ENCODE peak calls at places on chromosomes 12 and 14, in six cellular contexts. One of them, this sample, is unnamed.

GRCh38 chr14:71856199-71856919 is 75.9 kb upstream of the RGS6 start:
- DNase-seq in cardiac muscle cell: no peak
- DNase-seq in OCI-LY7: peak
- DNase-seq in pancreas: no peak
- DNase-seq in endodermal cell: no peak
- DNase-seq in GM12865: peak
- DNase-seq in this sample: peak

GRCh38 chr14:30131698-30132097 is 204.1 kb upstream of the PRKD1 start:
- DNase-seq in cardiac muscle cell: no peak
- DNase-seq in OCI-LY7: no peak
- DNase-seq in pancreas: no peak
- DNase-seq in endodermal cell: peak
- DNase-seq in GM12865: no peak
- DNase-seq in this sample: no peak

GRCh38 chr12:120267736-120268135 is 2.2 kb upstream of the PXN start:
- DNase-seq in cardiac muscle cell: no peak
- DNase-seq in OCI-LY7: no peak
- DNase-seq in pancreas: no peak
- DNase-seq in endodermal cell: no peak
- DNase-seq in GM12865: no peak
- DNase-seq in this sample: no peak

GRCh38 chr14:74400328-74400727 is 25.7 kb downstream of the SYNDIG1L start:
- DNase-seq in cardiac muscle cell: peak
- DNase-seq in OCI-LY7: peak
- DNase-seq in pancreas: no peak
- DNase-seq in endodermal cell: peak
- DNase-seq in GM12865: no peak
- DNase-seq in this sample: no peak

GRCh38 chr12:113056631-113057488 is at the start of gene DTX1:
- DNase-seq in cardiac muscle cell: peak
- DNase-seq in OCI-LY7: peak
- DNase-seq in pancreas: peak
- DNase-seq in endodermal cell: no peak
- DNase-seq in GM12865: no peak
- DNase-seq in this sample: peak

GRCh38 chr14:93078830-93079229 is 36.9 kb downstream of the ITPK1 start:
- DNase-seq in cardiac muscle cell: peak
- DNase-seq in OCI-LY7: no peak
- DNase-seq in pancreas: peak
- DNase-seq in endodermal cell: no peak
- DNase-seq in GM12865: no peak
- DNase-seq in this sample: no peak

GRCh38 chr12:111068281-111068680 is 147.9 kb upstream of the MYL2 start:
- DNase-seq in cardiac muscle cell: no peak
- DNase-seq in OCI-LY7: no peak
- DNase-seq in pancreas: no peak
- DNase-seq in endodermal cell: no peak
- DNase-seq in GM12865: no peak
- DNase-seq in this sample: peak

GRCh38 chr12:55720071-55720564 is at the start of gene RDH5:
- DNase-seq in cardiac muscle cell: peak
- DNase-seq in OCI-LY7: no peak
- DNase-seq in pancreas: no peak
- DNase-seq in endodermal cell: no peak
- DNase-seq in GM12865: no peak
- DNase-seq in this sample: no peak

GRCh38 chr14:94307410-94307992 is 14.4 kb upstream of the SERPINA10 start:
- DNase-seq in cardiac muscle cell: no peak
- DNase-seq in OCI-LY7: no peak
- DNase-seq in pancreas: no peak
- DNase-seq in endodermal cell: no peak
- DNase-seq in GM12865: peak
- DNase-seq in this sample: no peak

GRCh38 chr14:67547224-67547780 is 14.2 kb downstream of the PLEKHH1 start:
- DNase-seq in cardiac muscle cell: no peak
- DNase-seq in OCI-LY7: no peak
- DNase-seq in pancreas: no peak
- DNase-seq in endodermal cell: no peak
- DNase-seq in GM12865: no peak
- DNase-seq in this sample: no peak

GRCh38 chr12:116577149-116577548 is 18.0 kb downstream of the MAP1LC3B2 start:
- DNase-seq in cardiac muscle cell: peak
- DNase-seq in OCI-LY7: no peak
- DNase-seq in pancreas: no peak
- DNase-seq in endodermal cell: no peak
- DNase-seq in GM12865: no peak
- DNase-seq in this sample: no peak

GRCh38 chr14:81455344-81455743 is 55.2 kb upstream of the STON2 start:
- DNase-seq in cardiac muscle cell: no peak
- DNase-seq in OCI-LY7: no peak
- DNase-seq in pancreas: no peak
- DNase-seq in endodermal cell: no peak
- DNase-seq in GM12865: no peak
- DNase-seq in this sample: no peak

GRCh38 chr12:25495336-25496097 is 57.6 kb downstream of the LMNTD1 start:
- DNase-seq in cardiac muscle cell: peak
- DNase-seq in OCI-LY7: no peak
- DNase-seq in pancreas: no peak
- DNase-seq in endodermal cell: peak
- DNase-seq in GM12865: no peak
- DNase-seq in this sample: no peak

GRCh38 chr14:30600907-30601578 is 21.1 kb upstream of the SCFD1 start:
- DNase-seq in cardiac muscle cell: no peak
- DNase-seq in OCI-LY7: no peak
- DNase-seq in pancreas: no peak
- DNase-seq in endodermal cell: no peak
- DNase-seq in GM12865: no peak
- DNase-seq in this sample: no peak

GRCh38 chr12:116924558-116925453 is 14.1 kb downstream of the FBXW8 start:
- DNase-seq in cardiac muscle cell: peak
- DNase-seq in OCI-LY7: peak
- DNase-seq in pancreas: no peak
- DNase-seq in endodermal cell: peak
- DNase-seq in GM12865: peak
- DNase-seq in this sample: peak

GRCh38 chr12:12715128-12715458 is 2.1 kb upstream of the CDKN1B start:
- DNase-seq in cardiac muscle cell: no peak
- DNase-seq in OCI-LY7: no peak
- DNase-seq in pancreas: no peak
- DNase-seq in endodermal cell: no peak
- DNase-seq in GM12865: no peak
- DNase-seq in this sample: no peak

GRCh38 chr12:12713932-12714275 is 3.3 kb upstream of the CDKN1B start:
- DNase-seq in cardiac muscle cell: no peak
- DNase-seq in OCI-LY7: no peak
- DNase-seq in pancreas: no peak
- DNase-seq in endodermal cell: no peak
- DNase-seq in GM12865: no peak
- DNase-seq in this sample: no peak

GRCh38 chr12:12716151-12716844 is 870 bp upstream of the CDKN1B start:
- DNase-seq in cardiac muscle cell: peak
- DNase-seq in OCI-LY7: no peak
- DNase-seq in pancreas: no peak
- DNase-seq in endodermal cell: peak
- DNase-seq in GM12865: no peak
- DNase-seq in this sample: no peak

GRCh38 chr12:12715459-12716150 is 1.6 kb upstream of the CDKN1B start:
- DNase-seq in cardiac muscle cell: no peak
- DNase-seq in OCI-LY7: peak
- DNase-seq in pancreas: no peak
- DNase-seq in endodermal cell: peak
- DNase-seq in GM12865: peak
- DNase-seq in this sample: peak

GRCh38 chr12:12714276-12715001 is 2.7 kb upstream of the CDKN1B start:
- DNase-seq in cardiac muscle cell: no peak
- DNase-seq in OCI-LY7: peak
- DNase-seq in pancreas: no peak
- DNase-seq in endodermal cell: peak
- DNase-seq in GM12865: peak
- DNase-seq in this sample: peak
- TF ChIP-seq CTCF in cardiac muscle cell: peak
- TF ChIP-seq CTCF in OCI-LY7: peak
- TF ChIP-seq CTCF in pancreas: no peak
- TF ChIP-seq CTCF in endodermal cell: peak
- TF ChIP-seq CTCF in GM12865: peak
- TF ChIP-seq CTCF in this sample: peak

GRCh38 chr12:64976131-64976530 is 145.0 kb downstream of the WIF1 start:
- DNase-seq in cardiac muscle cell: no peak
- DNase-seq in OCI-LY7: no peak
- DNase-seq in pancreas: no peak
- DNase-seq in endodermal cell: no peak
- DNase-seq in GM12865: peak
- DNase-seq in this sample: no peak
- TF ChIP-seq CTCF in cardiac muscle cell: no peak
- TF ChIP-seq CTCF in OCI-LY7: no peak
- TF ChIP-seq CTCF in pancreas: no peak
- TF ChIP-seq CTCF in endodermal cell: no peak
- TF ChIP-seq CTCF in GM12865: no peak
- TF ChIP-seq CTCF in this sample: no peak

DNA sequence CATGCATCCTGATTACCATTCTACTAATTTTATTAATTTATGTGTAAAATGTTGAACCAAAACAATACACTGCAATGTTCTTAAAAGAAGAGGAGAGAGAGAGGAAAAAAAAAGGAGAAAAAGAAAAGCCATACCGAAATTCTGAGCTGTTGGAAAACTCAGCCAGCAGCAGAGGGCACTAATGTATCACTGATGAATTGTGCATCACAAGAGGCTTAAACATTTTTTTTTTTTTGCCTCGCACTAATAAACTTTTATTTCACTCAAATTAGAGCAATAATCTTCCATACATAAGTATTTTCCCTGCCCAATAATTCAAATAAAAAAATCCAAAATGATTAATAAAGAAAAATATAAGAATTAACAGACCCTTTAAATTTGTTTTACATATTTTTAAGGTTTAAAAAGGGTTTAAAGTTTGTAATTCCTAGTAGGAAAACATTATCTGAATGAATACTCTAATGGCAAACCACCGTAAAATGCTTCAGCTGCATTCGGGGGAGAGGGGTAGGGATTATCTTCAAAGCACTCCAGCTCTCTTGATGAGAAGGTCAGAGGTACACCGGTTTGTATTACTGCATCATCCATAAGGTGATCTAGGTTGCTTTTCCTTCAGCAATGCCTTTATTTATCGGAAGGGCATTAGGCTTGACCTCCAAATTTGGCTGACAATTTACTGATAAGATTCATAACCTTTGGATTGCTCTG is 41.9 kb downstream of the ATP23 start:
- DNase-seq in cardiac muscle cell: peak
- DNase-seq in OCI-LY7: peak
- DNase-seq in pancreas: no peak
- DNase-seq in endodermal cell: peak
- DNase-seq in GM12865: peak
- DNase-seq in this sample: peak
- TF ChIP-seq CTCF in cardiac muscle cell: peak
- TF ChIP-seq CTCF in OCI-LY7: peak
- TF ChIP-seq CTCF in pancreas: peak
- TF ChIP-seq CTCF in endodermal cell: peak
- TF ChIP-seq CTCF in GM12865: peak
- TF ChIP-seq CTCF in this sample: peak

GRCh38 chr14:105283028-105283427 is 17.8 kb downstream of the BRF1 start:
- DNase-seq in cardiac muscle cell: no peak
- DNase-seq in OCI-LY7: no peak
- DNase-seq in pancreas: no peak
- DNase-seq in endodermal cell: peak
- DNase-seq in GM12865: no peak
- DNase-seq in this sample: no peak

GRCh38 chr14:105280525-105280924 is 20.3 kb downstream of the BRF1 start:
- DNase-seq in cardiac muscle cell: no peak
- DNase-seq in OCI-LY7: no peak
- DNase-seq in pancreas: no peak
- DNase-seq in endodermal cell: no peak
- DNase-seq in GM12865: no peak
- DNase-seq in this sample: no peak

GRCh38 chr14:105281354-105282097 is 19.3 kb downstream of the BRF1 start:
- DNase-seq in cardiac muscle cell: peak
- DNase-seq in OCI-LY7: peak
- DNase-seq in pancreas: no peak
- DNase-seq in endodermal cell: peak
- DNase-seq in GM12865: peak
- DNase-seq in this sample: peak

GRCh38 chr14:105283899-105284298 is 16.9 kb downstream of the BRF1 start:
- DNase-seq in cardiac muscle cell: no peak
- DNase-seq in OCI-LY7: no peak
- DNase-seq in pancreas: no peak
- DNase-seq in endodermal cell: no peak
- DNase-seq in GM12865: no peak
- DNase-seq in this sample: peak

DNA sequence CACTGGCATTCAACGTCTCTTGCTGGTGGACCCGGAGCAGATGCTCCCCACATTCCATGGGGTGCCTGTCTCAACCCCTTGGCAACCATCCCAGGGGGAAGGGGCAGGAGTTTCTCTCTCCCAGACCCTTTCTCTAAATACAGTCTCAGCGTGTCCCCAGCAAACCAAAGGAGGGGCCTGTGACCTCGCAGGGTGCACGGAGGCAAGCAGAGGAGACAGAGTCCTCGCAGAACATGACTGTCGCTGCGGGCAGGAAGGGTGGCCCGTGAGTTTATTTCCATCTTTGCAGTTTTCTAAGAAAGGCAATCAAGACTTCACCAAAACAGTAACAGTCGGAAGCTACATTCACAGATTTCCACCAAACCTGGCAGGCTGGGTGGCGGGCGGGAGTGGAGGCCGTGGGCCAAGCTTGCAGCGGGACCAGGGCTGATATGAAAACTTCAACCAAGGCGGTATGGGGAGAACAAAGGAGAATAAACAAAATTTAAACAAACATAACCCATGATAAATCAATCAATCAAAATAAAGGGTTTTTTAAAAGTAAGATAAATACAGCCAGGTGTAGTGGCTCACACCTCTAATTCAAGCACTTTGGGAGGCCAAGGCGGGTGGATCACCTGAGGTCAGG is 18.6 kb downstream of the BRF1 start:
- DNase-seq in cardiac muscle cell: no peak
- DNase-seq in OCI-LY7: no peak
- DNase-seq in pancreas: no peak
- DNase-seq in endodermal cell: peak
- DNase-seq in GM12865: no peak
- DNase-seq in this sample: no peak
- TF ChIP-seq CTCF in cardiac muscle cell: no peak
- TF ChIP-seq CTCF in OCI-LY7: peak
- TF ChIP-seq CTCF in pancreas: no peak
- TF ChIP-seq CTCF in endodermal cell: peak
- TF ChIP-seq CTCF in GM12865: no peak
- TF ChIP-seq CTCF in this sample: peak

GRCh38 chr12:28876423-28876822 is 272.7 kb upstream of the FAR2 start:
- DNase-seq in cardiac muscle cell: no peak
- DNase-seq in OCI-LY7: no peak
- DNase-seq in pancreas: no peak
- DNase-seq in endodermal cell: no peak
- DNase-seq in GM12865: no peak
- DNase-seq in this sample: no peak
- TF ChIP-seq CTCF in cardiac muscle cell: peak
- TF ChIP-seq CTCF in OCI-LY7: no peak
- TF ChIP-seq CTCF in pancreas: no peak
- TF ChIP-seq CTCF in endodermal cell: no peak
- TF ChIP-seq CTCF in GM12865: no peak
- TF ChIP-seq CTCF in this sample: no peak

This sample was measured in activated CD8-positive, alpha-beta T cell treated with anti-CD3 and anti-CD28 coated beads for 36 hours.